ENCODE peak calls at places on chromosome 11, in four cellular contexts. Z is substantia nigra, B is AG20443, M is vagina. J is an unnamed sample.

GRCh38 chr11:85619497-85619896 is 7.6 kb downstream of the DLG2 start:
- DNase-seq in M (no peak), Z (no peak), B (no peak), J (no peak)

GRCh38 chr11:72389116-72389515 is 45.2 kb downstream of the CLPB start:
- DNase-seq in M (no peak), Z (no peak), B (no peak), J (no peak)

GRCh38 chr11:97516688-97517087 is 1126.9 kb downstream of the JRKL start:
- DNase-seq in Z (no peak), M (no peak), B (no peak), J (no peak)

GRCh38 chr11:64303109-64304031 is 2.0 kb upstream of the ESRRA start:
- DNase-seq in B (no peak), M (no peak), Z (no peak), J (no peak)

GRCh38 chr11:45162916-45163879 is 16.8 kb downstream of the PRDM11 start:
- DNase-seq in Z (no peak), M (no peak), B (no peak), J (no peak)

GRCh38 chr11:33747969-33748368 is 11.7 kb upstream of the CD59 start:
- DNase-seq in Z (no peak), B (peak), M (no peak), J (peak)

GRCh38 chr11:88626216-88626615 is 288.7 kb upstream of the CTSC start:
- DNase-seq in M (no peak), B (no peak), Z (no peak), J (no peak)

GRCh38 chr11:120660024-120660565 is 148.5 kb downstream of the GRIK4 start:
- DNase-seq in B (peak), Z (no peak), M (no peak), J (peak)

GRCh38 chr11:123250811-123251655 is 56.0 kb upstream of the CLMP start:
- DNase-seq in B (no peak), M (no peak), Z (peak), J (no peak)

GRCh38 chr11:117828641-117829368 is 4.3 kb upstream of the FXYD2 start:
- DNase-seq in Z (no peak), B (peak), M (no peak), J (peak)

GRCh38 chr11:78840623-78841022 is 266.0 kb upstream of the NARS2 start:
- DNase-seq in M (no peak), B (peak), Z (no peak), J (peak)

GRCh38 chr11:122205036-122205435 is 89.0 kb upstream of the BLID start:
- DNase-seq in B (peak), M (no peak), Z (no peak), J (peak)

GRCh38 chr11:46222485-46223251 is 54.8 kb upstream of the CREB3L1 start:
- DNase-seq in Z (no peak), M (no peak), B (peak), J (peak)

GRCh38 chr11:126339073-126339865 is 16.2 kb upstream of the ST3GAL4 start:
- DNase-seq in M (no peak), B (no peak), Z (no peak), J (no peak)

GRCh38 chr11:15189646-15190365 is 75.1 kb downstream of the INSC start:
- DNase-seq in B (no peak), Z (no peak), M (no peak), J (peak)

GRCh38 chr11:71946144-71946571 is 17.3 kb downstream of the RNF121 start:
- DNase-seq in M (no peak), B (peak), Z (no peak), J (peak)

GRCh38 chr11:111561801-111562325 is 21.3 kb downstream of the LAYN start:
- DNase-seq in Z (no peak), B (peak), M (no peak), J (peak)

GRCh38 chr11:108985611-108986279 is 320.9 kb downstream of the DDX10 start:
- DNase-seq in B (peak), M (no peak), Z (peak), J (peak)

GRCh38 chr11:95993438-95994339 is 69.8 kb upstream of the MTMR2 start:
- DNase-seq in M (no peak), Z (no peak), B (no peak), J (peak)

GRCh38 chr11:122229078-122229477 is 113.1 kb upstream of the BLID start:
- DNase-seq in B (peak), M (no peak), Z (no peak), J (peak)

GRCh38 chr11:130834886-130835285 is 81.4 kb downstream of the SNX19 start:
- DNase-seq in M (no peak), B (no peak), Z (no peak), J (peak)

GRCh38 chr11:26025680-26026079 is 306.2 kb upstream of the ANO3 start:
- DNase-seq in M (no peak), Z (no peak), B (no peak), J (peak)

J was measured in fibroblast of villous mesenchyme.